ENCODE peak calls at places on chromosomes 16 and 17, in six cellular contexts. D, M, L, H, V and Q are unnamed samples.

GRCh38 chr17:4204676-4205075 is 59.1 kb downstream of the ANKFY1 start:
- DNase-seq in L (no peak), V (no peak), M (no peak), D (no peak), H (no peak), Q (no peak)

GRCh38 chr17:19940722-19941464 is 36.7 kb downstream of the AKAP10 start:
- DNase-seq in D (no peak), V (peak), L (no peak), M (no peak), H (no peak), Q (no peak)

GRCh38 chr17:20009052-20009301 is 182 bp upstream of the SPECC1 start:
- DNase-seq in M (no peak), V (no peak), L (no peak), D (no peak), H (no peak), Q (no peak)

GRCh38 chr16:68083861-68084503 is 1.2 kb upstream of the NFATC3 start:
- DNase-seq in V (peak), H (no peak), L (no peak), M (no peak), D (no peak), Q (no peak)

GRCh38 chr16:17379121-17379571 is 91.6 kb downstream of the XYLT1 start:
- DNase-seq in M (no peak), D (no peak), L (no peak), H (no peak), V (no peak), Q (no peak)

GRCh38 chr16:50354629-50355456 is 13.9 kb downstream of the BRD7 start:
- DNase-seq in V (no peak), H (peak), M (no peak), D (no peak), L (no peak), Q (no peak)

GRCh38 chr17:77943971-77944370 is 14.5 kb upstream of the TNRC6C start:
- DNase-seq in H (no peak), L (no peak), V (no peak), D (no peak), M (no peak), Q (no peak)

GRCh38 chr17:8158267-8159031 is 4.3 kb downstream of the VAMP2 start:
- DNase-seq in V (peak), L (no peak), D (peak), M (no peak), H (peak), Q (peak)

GRCh38 chr17:50052822-50053653 is 2.9 kb upstream of the ITGA3 start:
- DNase-seq in V (peak), D (no peak), L (no peak), H (no peak), M (no peak), Q (no peak)

GRCh38 chr17:28547623-28548416 is 4.6 kb downstream of the UNC119 start:
- DNase-seq in D (peak), H (peak), M (peak), L (peak), V (peak), Q (peak)

GRCh38 chr17:1931759-1932579 is 93.2 kb downstream of the RTN4RL1 start:
- DNase-seq in H (no peak), L (no peak), V (peak), M (no peak), D (no peak), Q (no peak)

DNA sequence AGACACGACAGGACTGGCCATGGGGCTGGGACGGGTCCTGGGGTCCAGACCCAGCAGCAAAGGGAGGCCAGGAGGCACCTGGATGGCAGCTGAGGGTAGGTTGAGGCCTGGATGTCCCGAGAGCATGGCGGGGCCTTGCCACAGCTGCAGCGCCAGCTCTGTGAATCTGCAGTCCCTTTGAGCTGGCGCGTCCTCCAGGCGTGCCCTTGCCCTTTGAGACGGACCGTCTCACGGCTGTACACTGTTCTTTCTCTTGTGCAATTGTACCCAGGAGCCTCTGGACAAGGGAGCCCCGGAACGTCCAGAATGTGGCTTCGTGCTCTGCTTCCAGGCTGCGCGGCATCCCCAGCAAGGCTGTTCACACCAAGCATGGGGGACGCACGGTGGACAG is 69.5 kb upstream of the CIBAR2 start:
- DNase-seq in D (no peak), H (no peak), V (peak), M (no peak), L (no peak), Q (no peak)
- TF ChIP-seq POLR2A in D (no peak), H (no peak), V (peak), M (no peak), L (no peak), Q (no peak)

GRCh38 chr17:79842656-79843474 is 3.6 kb upstream of the CBX4 start:
- DNase-seq in V (no peak), L (no peak), H (no peak), M (no peak), D (no peak), Q (no peak)

GRCh38 chr17:79843917-79844815 is 4.9 kb upstream of the CBX4 start:
- DNase-seq in M (no peak), V (no peak), L (no peak), D (no peak), H (no peak), Q (no peak)

GRCh38 chr17:79843475-79843916 is 4.3 kb upstream of the CBX4 start:
- DNase-seq in M (no peak), H (no peak), D (no peak), V (no peak), L (no peak), Q (no peak)

GRCh38 chr17:79845601-79845949 is 6.3 kb upstream of the CBX4 start:
- DNase-seq in M (no peak), D (no peak), H (peak), L (no peak), V (peak), Q (no peak)

GRCh38 chr17:79844869-79845600 is 5.8 kb upstream of the CBX4 start:
- DNase-seq in M (no peak), D (peak), H (peak), L (no peak), V (peak), Q (peak)
- TF ChIP-seq POLR2AphosphoS5 in M (no peak), D (no peak), H (no peak), L (no peak), V (peak), Q (no peak)

GRCh38 chr16:78950768-78951167 is 649.8 kb downstream of the MAF start:
- DNase-seq in H (no peak), L (no peak), D (no peak), M (no peak), V (no peak), Q (no peak)

GRCh38 chr16:78957328-78958100 is 643.0 kb downstream of the MAF start:
- DNase-seq in D (no peak), V (no peak), L (no peak), M (no peak), H (no peak), Q (no peak)

GRCh38 chr16:78952630-78953029 is 647.9 kb downstream of the MAF start:
- DNase-seq in L (no peak), D (no peak), H (no peak), V (no peak), M (no peak), Q (no peak)

GRCh38 chr16:78955206-78955605 is 645.3 kb downstream of the MAF start:
- DNase-seq in L (no peak), D (no peak), V (no peak), M (no peak), H (no peak), Q (no peak)

GRCh38 chr16:78953526-78953925 is 647.0 kb downstream of the MAF start:
- DNase-seq in L (no peak), M (no peak), V (no peak), H (no peak), D (no peak), Q (no peak)
- TF ChIP-seq TAF1 in L (no peak), M (no peak), V (no peak), H (no peak), D (no peak), Q (no peak)

GRCh38 chr17:68944435-68945035 is 10.7 kb downstream of the ABCA8 start:
- DNase-seq in D (no peak), L (no peak), V (no peak), M (no peak), H (no peak), Q (no peak)
- TF ChIP-seq POLR2A in D (no peak), L (no peak), V (no peak), M (no peak), H (no peak), Q (no peak)